ENCODE peak calls at places on chromosomes 3 and 15, in four cellular contexts. H is GM13977, S is lower lobe of right lung, B is fibroblast of mammary gland. J is an unnamed sample.

GRCh38 chr3:170488802-170489201 is 70.1 kb downstream of the CLDN11 start:
- DNase-seq in H (no peak), S (no peak), B (peak), J (no peak)

GRCh38 chr3:194488007-194488742 is 1.4 kb upstream of the ATP13A3 start:
- DNase-seq in B (no peak), S (no peak), H (no peak), J (no peak)

GRCh38 chr15:38041576-38041975 is 107.1 kb downstream of the TMCO5A start:
- DNase-seq in S (no peak), H (no peak), B (peak), J (no peak)

GRCh38 chr3:47916201-47916600 is 100.0 kb downstream of the MAP4 start:
- DNase-seq in H (no peak), S (no peak), B (no peak), J (no peak)

GRCh38 chr3:30645077-30645476 is 38.7 kb downstream of the TGFBR2 start:
- DNase-seq in S (no peak), B (no peak), H (no peak), J (no peak)

GRCh38 chr15:39124155-39124924 is 456.5 kb upstream of the THBS1 start:
- DNase-seq in H (no peak), S (no peak), B (peak), J (no peak)

GRCh38 chr3:188184649-188185048 is 30.7 kb downstream of the LPP start:
- DNase-seq in H (no peak), S (no peak), B (no peak), J (no peak)

GRCh38 chr3:146115619-146116018 is 45.4 kb downstream of the PLOD2 start:
- DNase-seq in B (no peak), S (no peak), H (no peak), J (no peak)

GRCh38 chr15:90686435-90687218 is 30.5 kb upstream of the BLM start:
- DNase-seq in H (peak), B (no peak), S (no peak), J (peak)

GRCh38 chr3:55692958-55693558 is 206.0 kb upstream of the WNT5A start:
- DNase-seq in S (no peak), B (peak), H (no peak), J (no peak)

DNA sequence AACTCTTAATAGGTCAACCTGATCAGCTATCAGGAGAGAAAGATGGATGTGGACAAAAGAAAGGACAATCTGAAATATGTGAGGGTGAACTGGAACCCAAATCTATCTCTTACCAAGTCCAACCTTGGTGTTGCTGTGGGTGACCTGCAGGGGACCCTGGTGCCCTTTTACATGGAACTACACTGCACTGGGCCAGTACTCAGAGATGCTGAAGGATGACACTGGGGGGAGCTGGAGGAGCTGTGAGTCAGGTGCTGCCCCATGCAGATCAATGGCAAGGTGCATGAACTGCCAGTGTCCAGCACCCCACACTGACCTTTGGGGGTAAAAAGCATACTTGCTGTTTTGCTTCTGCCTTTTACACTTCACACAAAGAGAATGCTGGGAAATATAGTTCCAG is 55.6 kb upstream of the TBC1D5 start:
- DNase-seq in S (no peak), H (no peak), B (no peak), J (no peak)
- TF ChIP-seq CTCF in S (no peak), H (no peak), B (no peak), J (no peak)

DNA sequence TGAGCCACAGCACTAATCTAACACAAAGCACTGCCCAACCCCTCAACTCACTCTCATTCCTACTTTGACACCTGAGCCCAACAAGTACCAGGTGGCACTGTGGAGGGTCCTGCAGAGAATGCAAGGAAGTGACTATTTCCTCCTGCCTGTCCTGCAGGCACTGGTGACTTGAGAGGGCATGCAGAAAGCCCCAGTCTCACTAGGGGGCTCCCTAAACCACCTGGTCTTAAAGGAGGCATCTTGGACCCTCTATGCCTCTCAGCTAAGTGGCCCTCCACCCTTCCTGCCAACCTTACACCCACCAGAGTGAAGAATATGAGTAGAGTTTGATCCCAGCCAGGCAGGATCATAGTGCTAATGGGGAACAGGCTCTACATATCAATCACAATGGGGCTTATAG is 15.2 kb downstream of the TRAIP start:
- DNase-seq in B (peak), H (no peak), S (no peak), J (no peak)
- TF ChIP-seq CTCF in B (peak), H (peak), S (peak), J (peak)

GRCh38 chr15:88467935-88468528 is 524 bp downstream of the MRPS11 start:
- DNase-seq in H (no peak), B (peak), S (no peak), J (no peak)
- TF ChIP-seq CTCF in H (peak), B (peak), S (no peak), J (peak)

GRCh38 chr15:59616390-59616789 is 4.8 kb downstream of the GCNT3 start:
- DNase-seq in S (no peak), H (no peak), B (no peak), J (no peak)

DNA sequence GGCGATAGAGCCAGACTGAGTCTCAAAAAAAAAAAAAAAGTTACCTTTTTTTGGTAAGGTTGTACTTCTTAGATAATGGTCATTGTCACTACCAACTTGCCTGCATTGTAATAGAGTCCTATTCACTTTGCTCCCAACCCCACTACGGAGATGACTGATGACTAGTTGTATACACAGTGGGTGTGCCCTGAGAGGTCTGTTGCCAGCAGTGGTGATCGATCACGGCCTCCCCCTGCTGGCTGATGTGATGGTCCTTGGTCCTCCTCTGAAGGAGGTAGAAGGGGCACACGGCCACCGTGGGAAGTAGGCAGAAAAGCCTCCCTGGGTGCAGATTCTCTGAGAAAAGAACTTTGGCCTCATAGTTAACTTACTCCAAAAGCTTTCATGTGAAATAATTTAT is 10.7 kb downstream of the GCNT3 start:
- DNase-seq in S (peak), B (peak), H (peak), J (peak)
- TF ChIP-seq CTCF in S (no peak), B (peak), H (peak), J (peak)